ENCODE peak calls at places on chromosomes 13 and 19, in six cellular contexts. L, I, D, A, Q and S are unnamed samples.

GRCh38 chr13:113417836-113418721 is 35.2 kb downstream of the ADPRHL1 start:
- DNase-seq in L (no peak), I (no peak), D (no peak), A (no peak), Q (no peak), S (no peak)

GRCh38 chr13:100128373-100128772 is 39.5 kb downstream of the PCCA start:
- DNase-seq in L (no peak), I (peak; percentile 81), D (no peak), A (no peak), Q (no peak), S (peak; percentile 50)

GRCh38 chr19:17103177-17103576 is 27.6 kb downstream of the MYO9B start:
- DNase-seq in L (no peak), I (peak; percentile 60), D (no peak), A (no peak), Q (no peak), S (peak; percentile 41)

GRCh38 chr19:48685583-48685982 is 10.2 kb upstream of the FUT2 start:
- DNase-seq in L (no peak), I (no peak), D (no peak), A (no peak), Q (no peak), S (no peak)

GRCh38 chr19:52993342-52994178 is 20.2 kb upstream of the ERVV-1 start:
- DNase-seq in L (peak; percentile 91), I (peak; percentile 54), D (peak; percentile 79), A (peak; percentile 57), Q (no peak), S (peak; percentile 87)

GRCh38 chr13:31639443-31640163 is 99.7 kb upstream of the RXFP2 start:
- DNase-seq in L (no peak), I (no peak), D (no peak), A (no peak), Q (no peak), S (peak; percentile 38)

GRCh38 chr19:16125738-16126495 is 14.2 kb downstream of the RAB8A start:
- DNase-seq in L (no peak), I (no peak), D (no peak), A (no peak), Q (no peak), S (no peak)

GRCh38 chr13:57063007-57063406 is 77.7 kb upstream of the PRR20A start:
- DNase-seq in L (no peak), I (no peak), D (no peak), A (no peak), Q (no peak), S (no peak)

GRCh38 chr19:45906221-45906620 is 3.8 kb upstream of the MYPOP start:
- DNase-seq in L (no peak), I (peak; percentile 63), D (no peak), A (no peak), Q (no peak), S (no peak)

GRCh38 chr19:20238025-20238623 is 71.1 kb downstream of the ZNF486 start:
- DNase-seq in L (peak; percentile 93), I (peak; percentile 86), D (peak; percentile 86), A (peak; percentile 78), Q (no peak), S (peak; percentile 95)

GRCh38 chr13:43232144-43232840 is 208.9 kb downstream of the DNAJC15 start:
- DNase-seq in L (no peak), I (peak; percentile 66), D (no peak), A (no peak), Q (no peak), S (no peak)

GRCh38 chr19:3983936-3984583 is 1.2 kb downstream of the EEF2 start:
- DNase-seq in L (no peak), I (peak; percentile 69), D (no peak), A (no peak), Q (no peak), S (peak; percentile 75)

GRCh38 chr19:52941941-52942370 is 18.7 kb upstream of the ZNF888 start:
- DNase-seq in L (peak; percentile 81), I (no peak), D (no peak), A (no peak), Q (no peak), S (peak; percentile 35)

GRCh38 chr19:19445911-19446361 is 40.5 kb downstream of the GATAD2A start:
- DNase-seq in L (no peak), I (no peak), D (no peak), A (no peak), Q (no peak), S (no peak)

GRCh38 chr19:57559404-57560025 is at the start of gene ZNF550:
- DNase-seq in L (peak; percentile 97), I (peak; percentile 83), D (peak; percentile 92), A (peak; percentile 78), Q (no peak), S (peak; percentile 92)

GRCh38 chr19:29675650-29676186 is 10.5 kb downstream of the PLEKHF1 start:
- DNase-seq in L (no peak), I (no peak), D (no peak), A (no peak), Q (no peak), S (no peak)

GRCh38 chr13:110227864-110228643 is 78.9 kb downstream of the COL4A1 start:
- DNase-seq in L (no peak), I (no peak), D (no peak), A (no peak), Q (no peak), S (no peak)

GRCh38 chr13:20525144-20525600 is 485 bp downstream of the CRYL1 start:
- DNase-seq in L (peak; percentile 81), I (no peak), D (no peak), A (no peak), Q (no peak), S (no peak)